ENCODE peak calls at places on chromosomes 4 and X, in seven cellular contexts. One of them, this sample, is unnamed. For H3K4me1, the result is how much of the 10 kb centered on the place peaks cover.

GRCh38 chr4:14222630-14223029 is 595.1 kb upstream of the BOD1L1 start:
- DNase-seq in CD8-positive, alpha-beta T cell: no peak
- DNase-seq in NT2/D1: no peak
- DNase-seq in neuronal stem cell: no peak
- DNase-seq in Peyer's patch: no peak
- DNase-seq in mucosa of descending colon: no peak
- DNase-seq in body of pancreas: no peak
- DNase-seq in this sample: no peak

GRCh38 chr4:152462047-152462446 is 73.8 kb downstream of the FBXW7 start:
- DNase-seq in CD8-positive, alpha-beta T cell: no peak
- DNase-seq in NT2/D1: no peak
- DNase-seq in neuronal stem cell: no peak
- DNase-seq in Peyer's patch: no peak
- DNase-seq in mucosa of descending colon: no peak
- DNase-seq in body of pancreas: no peak
- DNase-seq in this sample: no peak

GRCh38 chr4:11748169-11748872 is 319.6 kb upstream of the HS3ST1 start:
- DNase-seq in CD8-positive, alpha-beta T cell: no peak
- DNase-seq in NT2/D1: no peak
- DNase-seq in neuronal stem cell: no peak
- DNase-seq in Peyer's patch: no peak
- DNase-seq in mucosa of descending colon: no peak
- DNase-seq in body of pancreas: no peak
- DNase-seq in this sample: peak

GRCh38 chr4:107826427-107826980 is 1.8 kb downstream of the SGMS2 start:
- DNase-seq in CD8-positive, alpha-beta T cell: no peak
- DNase-seq in NT2/D1: no peak
- DNase-seq in neuronal stem cell: no peak
- DNase-seq in Peyer's patch: no peak
- DNase-seq in mucosa of descending colon: no peak
- DNase-seq in body of pancreas: peak
- DNase-seq in this sample: peak

GRCh38 chr4:88320780-88321373 is 36.5 kb upstream of the PPM1K start:
- DNase-seq in CD8-positive, alpha-beta T cell: peak
- DNase-seq in NT2/D1: peak
- DNase-seq in neuronal stem cell: no peak
- DNase-seq in Peyer's patch: no peak
- DNase-seq in mucosa of descending colon: no peak
- DNase-seq in body of pancreas: no peak
- DNase-seq in this sample: no peak

GRCh38 chr4:14853186-14853946 is 148.9 kb upstream of the CPEB2 start:
- DNase-seq in CD8-positive, alpha-beta T cell: no peak
- DNase-seq in NT2/D1: no peak
- DNase-seq in neuronal stem cell: no peak
- DNase-seq in Peyer's patch: no peak
- DNase-seq in mucosa of descending colon: no peak
- DNase-seq in body of pancreas: no peak
- DNase-seq in this sample: peak

GRCh38 chrX:118272237-118272636 is 73.7 kb upstream of the WDR44 start:
- DNase-seq in CD8-positive, alpha-beta T cell: no peak
- DNase-seq in NT2/D1: no peak
- DNase-seq in neuronal stem cell: no peak
- DNase-seq in Peyer's patch: no peak
- DNase-seq in mucosa of descending colon: no peak
- DNase-seq in body of pancreas: no peak
- DNase-seq in this sample: peak

GRCh38 chr4:53118676-53119075 is 247.2 kb downstream of the SCFD2 start:
- DNase-seq in CD8-positive, alpha-beta T cell: no peak
- DNase-seq in NT2/D1: no peak
- DNase-seq in neuronal stem cell: no peak
- DNase-seq in Peyer's patch: no peak
- DNase-seq in mucosa of descending colon: no peak
- DNase-seq in body of pancreas: no peak
- DNase-seq in this sample: no peak

GRCh38 chr4:179325181-179325580 is 1882.9 kb upstream of the AGA start:
- DNase-seq in CD8-positive, alpha-beta T cell: no peak
- DNase-seq in NT2/D1: no peak
- DNase-seq in neuronal stem cell: no peak
- DNase-seq in Peyer's patch: no peak
- DNase-seq in mucosa of descending colon: no peak
- DNase-seq in body of pancreas: no peak
- DNase-seq in this sample: no peak

DNA sequence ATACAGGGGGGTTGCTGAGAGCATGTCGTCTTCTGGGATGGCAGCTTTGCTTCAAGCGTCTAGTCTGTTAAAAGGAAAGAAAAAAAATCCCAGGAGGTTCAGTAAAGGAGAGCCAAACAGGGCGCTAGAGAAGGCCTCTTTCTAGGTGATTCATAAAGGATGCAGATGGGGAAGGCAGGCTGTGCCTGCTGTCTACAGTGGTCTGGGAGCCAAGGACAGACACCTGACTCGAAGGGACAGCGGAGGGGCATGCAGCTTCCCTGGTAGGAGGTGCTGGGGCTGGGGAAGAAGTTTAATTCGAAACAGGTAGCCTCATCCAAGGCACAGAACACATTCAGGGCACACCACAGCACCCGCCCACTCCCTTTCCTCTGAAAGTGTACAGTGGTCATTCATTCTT is 19.9 kb downstream of the BCOR start:
- DNase-seq in CD8-positive, alpha-beta T cell: no peak
- DNase-seq in NT2/D1: no peak
- DNase-seq in neuronal stem cell: no peak
- DNase-seq in Peyer's patch: no peak
- DNase-seq in mucosa of descending colon: no peak
- DNase-seq in body of pancreas: no peak
- DNase-seq in this sample: no peak
- H3K4me1 ChIP-seq in CD8-positive, alpha-beta T cell: under half
- H3K4me1 ChIP-seq in NT2/D1: under half
- H3K4me1 ChIP-seq in neuronal stem cell: under half
- H3K4me1 ChIP-seq in Peyer's patch: under half
- H3K4me1 ChIP-seq in mucosa of descending colon: under half
- H3K4me1 ChIP-seq in body of pancreas: under half
- H3K4me1 ChIP-seq in this sample: under half

DNA sequence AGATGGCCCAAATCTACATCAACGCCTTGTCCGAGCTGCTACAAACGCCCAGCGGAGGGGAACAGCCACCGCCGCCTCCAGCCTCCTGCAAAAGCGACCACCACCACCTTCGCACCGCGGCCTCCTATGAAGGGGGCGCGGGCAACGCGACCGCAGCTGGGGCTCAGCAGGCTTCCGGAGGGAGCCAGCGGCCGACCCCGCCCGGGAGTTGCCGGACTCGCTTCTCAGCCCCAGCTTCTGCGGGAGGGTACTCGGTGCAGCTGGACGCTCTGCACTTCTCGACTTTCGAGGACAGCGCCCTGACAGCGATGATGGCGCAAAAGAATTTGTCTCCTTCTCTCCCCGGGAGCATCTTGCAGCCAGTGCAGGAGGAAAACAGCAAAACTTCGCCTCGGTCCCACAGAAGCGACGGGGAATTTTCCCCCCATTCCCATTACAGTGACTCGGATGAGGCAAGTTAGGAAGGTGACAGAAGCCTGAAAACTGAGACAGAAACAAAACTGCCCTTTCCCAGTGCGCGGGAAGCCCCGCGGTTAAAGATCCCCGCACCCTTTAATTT is 1.1 kb downstream of the ATOH1 start:
- DNase-seq in CD8-positive, alpha-beta T cell: no peak
- DNase-seq in NT2/D1: no peak
- DNase-seq in neuronal stem cell: peak
- DNase-seq in Peyer's patch: no peak
- DNase-seq in mucosa of descending colon: peak
- DNase-seq in body of pancreas: no peak
- DNase-seq in this sample: no peak
- H3K4me3 ChIP-seq in CD8-positive, alpha-beta T cell: no peak
- H3K4me3 ChIP-seq in NT2/D1: peak
- H3K4me3 ChIP-seq in neuronal stem cell: peak
- H3K4me3 ChIP-seq in Peyer's patch: peak
- H3K4me3 ChIP-seq in mucosa of descending colon: peak
- H3K4me3 ChIP-seq in body of pancreas: no peak
- H3K4me3 ChIP-seq in this sample: no peak

DNA sequence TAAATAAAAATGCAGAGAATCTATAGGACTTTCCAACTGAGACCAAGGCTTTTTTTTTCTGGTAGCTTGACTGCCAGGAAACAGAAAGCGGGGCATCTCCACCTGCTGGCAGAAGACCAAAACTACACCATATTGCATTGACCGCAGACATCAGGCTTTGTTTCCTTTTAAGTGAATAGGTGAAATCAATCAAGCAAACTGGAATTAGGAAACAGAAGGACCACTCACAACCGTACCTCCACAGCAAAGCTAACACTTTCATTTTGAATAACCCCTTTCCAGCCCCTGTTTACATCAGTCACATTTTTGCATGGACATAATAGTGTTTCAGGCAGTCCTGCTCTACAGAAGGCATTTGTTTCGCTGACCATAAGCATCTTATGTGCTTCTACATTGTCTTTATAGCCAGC is 218.2 kb downstream of the IDS start:
- DNase-seq in CD8-positive, alpha-beta T cell: peak
- DNase-seq in NT2/D1: peak
- DNase-seq in neuronal stem cell: peak
- DNase-seq in Peyer's patch: no peak
- DNase-seq in mucosa of descending colon: no peak
- DNase-seq in body of pancreas: peak
- DNase-seq in this sample: peak
- H3K4me1 ChIP-seq in CD8-positive, alpha-beta T cell: under half
- H3K4me1 ChIP-seq in NT2/D1: under half
- H3K4me1 ChIP-seq in neuronal stem cell: under half
- H3K4me1 ChIP-seq in Peyer's patch: under half
- H3K4me1 ChIP-seq in mucosa of descending colon: under half
- H3K4me1 ChIP-seq in body of pancreas: under half
- H3K4me1 ChIP-seq in this sample: under half

DNA sequence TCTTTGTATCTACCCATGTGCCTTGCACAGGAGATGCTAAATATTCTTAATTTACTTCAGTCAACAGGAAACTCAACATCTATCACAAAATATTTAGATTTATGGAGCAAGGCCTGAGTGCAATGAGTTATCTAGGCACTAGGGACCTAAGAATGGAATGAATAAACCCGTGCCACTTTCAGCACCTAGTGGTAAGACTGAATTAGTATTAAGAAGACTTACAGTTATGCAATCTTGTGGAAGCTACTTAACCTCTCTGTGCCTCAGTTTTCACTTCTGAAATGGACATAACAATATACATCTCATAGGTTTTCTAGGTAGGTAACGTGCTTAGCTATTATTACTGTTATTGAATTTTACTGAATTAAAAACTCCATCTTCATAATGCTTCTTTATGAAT is 144.6 kb upstream of the MAP3K15 start:
- DNase-seq in CD8-positive, alpha-beta T cell: no peak
- DNase-seq in NT2/D1: no peak
- DNase-seq in neuronal stem cell: no peak
- DNase-seq in Peyer's patch: no peak
- DNase-seq in mucosa of descending colon: no peak
- DNase-seq in body of pancreas: no peak
- DNase-seq in this sample: no peak
- H3K4me3 ChIP-seq in CD8-positive, alpha-beta T cell: no peak
- H3K4me3 ChIP-seq in NT2/D1: no peak
- H3K4me3 ChIP-seq in neuronal stem cell: no peak
- H3K4me3 ChIP-seq in Peyer's patch: no peak
- H3K4me3 ChIP-seq in mucosa of descending colon: no peak
- H3K4me3 ChIP-seq in body of pancreas: no peak
- H3K4me3 ChIP-seq in this sample: no peak

DNA sequence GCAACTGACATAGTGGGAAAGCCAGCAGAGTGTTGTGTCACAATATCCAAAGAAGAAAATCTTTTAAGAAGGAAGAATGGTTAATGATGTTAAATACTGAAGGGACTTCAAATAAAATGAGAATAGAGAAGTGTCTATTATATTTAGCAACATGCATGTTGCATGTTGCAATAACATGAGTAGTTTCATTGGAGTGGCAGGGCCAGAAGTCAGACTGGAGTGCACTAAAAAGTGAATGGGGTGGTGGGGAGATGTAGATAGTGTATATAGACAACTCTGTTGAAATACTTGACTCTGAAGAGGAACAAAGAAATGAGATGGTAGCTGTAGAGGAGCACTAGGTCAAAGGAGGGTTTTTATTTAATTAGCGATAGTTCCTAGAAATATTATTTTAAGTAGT is 9.5 kb upstream of the AMMECR1 start:
- DNase-seq in CD8-positive, alpha-beta T cell: no peak
- DNase-seq in NT2/D1: no peak
- DNase-seq in neuronal stem cell: no peak
- DNase-seq in Peyer's patch: no peak
- DNase-seq in mucosa of descending colon: no peak
- DNase-seq in body of pancreas: no peak
- DNase-seq in this sample: no peak
- H3K4me1 ChIP-seq in CD8-positive, alpha-beta T cell: under half
- H3K4me1 ChIP-seq in NT2/D1: under half
- H3K4me1 ChIP-seq in neuronal stem cell: under half
- H3K4me1 ChIP-seq in Peyer's patch: under half
- H3K4me1 ChIP-seq in mucosa of descending colon: under half
- H3K4me1 ChIP-seq in body of pancreas: under half
- H3K4me1 ChIP-seq in this sample: under half

DNA sequence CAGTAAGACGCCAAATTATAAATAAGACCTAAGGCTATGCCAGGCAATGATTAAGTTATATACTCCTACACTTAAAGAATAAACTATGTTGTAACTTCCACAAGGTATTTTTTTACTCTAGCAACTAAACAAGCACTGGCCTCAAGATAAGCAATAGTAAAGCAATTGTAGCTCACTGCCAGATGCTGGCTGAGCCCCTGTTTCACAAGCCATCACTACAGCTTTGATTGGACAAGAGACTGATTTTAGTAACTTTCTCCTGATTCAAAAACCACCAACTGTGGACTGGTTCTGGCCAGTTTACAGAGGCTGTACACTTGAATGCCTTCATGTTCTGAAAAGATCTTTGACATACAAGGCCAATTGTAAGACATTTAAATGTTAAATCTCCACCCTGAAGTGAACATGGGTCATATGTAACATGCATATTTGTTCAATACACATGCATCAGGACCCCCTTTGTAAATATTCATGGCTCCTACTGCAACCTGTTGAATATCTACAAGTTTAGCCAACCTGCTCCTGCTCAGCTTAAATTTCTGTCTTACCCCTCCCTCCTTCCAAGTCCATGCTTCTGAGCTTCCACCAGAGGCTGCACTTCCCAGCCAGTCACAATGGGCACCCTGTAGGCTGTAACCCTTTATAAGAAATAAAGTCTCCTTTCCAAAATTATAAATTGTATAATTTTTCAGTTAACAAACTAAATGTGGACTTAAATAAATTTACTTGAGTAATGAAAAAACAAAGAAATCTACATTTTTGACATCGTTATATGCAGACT is 423.6 kb downstream of the ANKRD50 start:
- DNase-seq in CD8-positive, alpha-beta T cell: no peak
- DNase-seq in NT2/D1: no peak
- DNase-seq in neuronal stem cell: no peak
- DNase-seq in Peyer's patch: no peak
- DNase-seq in mucosa of descending colon: no peak
- DNase-seq in body of pancreas: no peak
- DNase-seq in this sample: no peak
- H3K4me3 ChIP-seq in CD8-positive, alpha-beta T cell: no peak
- H3K4me3 ChIP-seq in NT2/D1: no peak
- H3K4me3 ChIP-seq in neuronal stem cell: no peak
- H3K4me3 ChIP-seq in Peyer's patch: no peak
- H3K4me3 ChIP-seq in mucosa of descending colon: no peak
- H3K4me3 ChIP-seq in body of pancreas: no peak
- H3K4me3 ChIP-seq in this sample: no peak

This sample was measured in mammary epithelial cell.